ENCODE peak calls at places on chromosomes 4 and X, in eight cellular contexts. R is suprapubic skin, M is stomach, Q is breast epithelium, H is esophagus muscularis mucosa, A is HepG2, V is sigmoid colon, S is tibial nerve. U is an unnamed sample.

GRCh38 chr4:184647391-184648101 is 1.7 kb downstream of the CASP3 start:
- DNase-seq in R (no peak), M (no peak), Q (no peak), H (no peak), A (no peak), V (no peak), S (no peak), U (no peak)

GRCh38 chr4:83618431-83618830 is 82.5 kb downstream of the GPAT3 start:
- DNase-seq in R (no peak), M (peak), Q (no peak), H (no peak), A (peak), V (no peak), S (no peak), U (no peak)

GRCh38 chrX:150873616-150874015 is 24.9 kb downstream of the CD99L2 start:
- DNase-seq in R (no peak), M (peak), Q (no peak), H (no peak), A (no peak), V (peak), S (no peak), U (peak)

GRCh38 chr4:143586080-143586479 is 72.6 kb downstream of the SMARCA5 start:
- DNase-seq in R (no peak), M (no peak), Q (no peak), H (no peak), A (no peak), V (no peak), S (no peak), U (no peak)

GRCh38 chr4:77193046-77193445 is 36.0 kb downstream of the CCNG2 start:
- DNase-seq in R (no peak), M (no peak), Q (no peak), H (no peak), A (no peak), V (no peak), S (no peak), U (no peak)

GRCh38 chr4:154164931-154165839 is 326.4 kb downstream of the DCHS2 start:
- DNase-seq in R (no peak), M (no peak), Q (no peak), H (peak), A (no peak), V (no peak), S (no peak), U (peak)

GRCh38 chr4:69689530-69690111 is 36.6 kb upstream of the UGT2A1 start:
- DNase-seq in R (no peak), M (no peak), Q (no peak), H (no peak), A (peak), V (no peak), S (no peak), U (no peak)

GRCh38 chr4:38815879-38816782 is 11.5 kb upstream of the TLR1 start:
- DNase-seq in R (no peak), M (no peak), Q (no peak), H (no peak), A (no peak), V (no peak), S (no peak), U (no peak)

GRCh38 chr4:105859233-105859632 is 36.0 kb upstream of the NPNT start:
- DNase-seq in R (no peak), M (no peak), Q (no peak), H (no peak), A (peak), V (no peak), S (no peak), U (no peak)

GRCh38 chr4:53861856-53862610 is 202.4 kb downstream of the CHIC2 start:
- DNase-seq in R (no peak), M (no peak), Q (no peak), H (no peak), A (no peak), V (peak), S (peak), U (peak)

GRCh38 chrX:53704294-53704693 is 17.8 kb upstream of the HUWE1 start:
- DNase-seq in R (no peak), M (no peak), Q (no peak), H (no peak), A (no peak), V (no peak), S (no peak), U (no peak)

GRCh38 chrX:70755850-70756249 is 152.7 kb downstream of the TEX11 start:
- DNase-seq in R (no peak), M (no peak), Q (no peak), H (no peak), A (no peak), V (no peak), S (no peak), U (no peak)

GRCh38 chr4:39846135-39846534 is 131.6 kb downstream of the PDS5A start:
- DNase-seq in R (no peak), M (no peak), Q (no peak), H (no peak), A (no peak), V (no peak), S (no peak), U (no peak)

GRCh38 chr4:3407930-3408792 is 33.6 kb upstream of the HGFAC start:
- DNase-seq in R (peak), M (no peak), Q (no peak), H (no peak), A (peak), V (peak), S (no peak), U (no peak)

GRCh38 chr4:23819041-23819511 is 70.8 kb downstream of the PPARGC1A start:
- DNase-seq in R (no peak), M (no peak), Q (no peak), H (no peak), A (no peak), V (no peak), S (no peak), U (no peak)

GRCh38 chrX:147550217-147550616 is 361.5 kb upstream of the FMR1 start:
- DNase-seq in R (no peak), M (no peak), Q (no peak), H (no peak), A (peak), V (no peak), S (no peak), U (no peak)

GRCh38 chr4:182876427-182876826 is 40.8 kb downstream of the DCTD start:
- DNase-seq in R (no peak), M (no peak), Q (no peak), H (no peak), A (no peak), V (peak), S (no peak), U (peak)

GRCh38 chr4:159871141-159871540 is 768.3 kb downstream of the RAPGEF2 start:
- DNase-seq in R (no peak), M (no peak), Q (no peak), H (no peak), A (no peak), V (no peak), S (no peak), U (no peak)

GRCh38 chrX:9942086-9942485 is 25.1 kb upstream of the CLDN34 start:
- DNase-seq in R (no peak), M (no peak), Q (no peak), H (no peak), A (no peak), V (no peak), S (no peak), U (no peak)

GRCh38 chr4:71261633-71262121 is 77.1 kb upstream of the SLC4A4 start:
- DNase-seq in R (no peak), M (no peak), Q (no peak), H (no peak), A (no peak), V (no peak), S (no peak), U (no peak)

GRCh38 chr4:37803348-37803973 is 23.0 kb upstream of the PGM2 start:
- DNase-seq in R (no peak), M (no peak), Q (no peak), H (no peak), A (peak), V (no peak), S (no peak), U (no peak)

GRCh38 chr4:47471591-47471990 is 8.1 kb upstream of the COMMD8 start:
- DNase-seq in R (no peak), M (no peak), Q (no peak), H (no peak), A (peak), V (no peak), S (no peak), U (no peak)

GRCh38 chr4:20773144-20773997 is 73.1 kb downstream of the PACRGL start:
- DNase-seq in R (no peak), M (peak), Q (no peak), H (no peak), A (peak), V (peak), S (no peak), U (no peak)

GRCh38 chr4:64713256-64713840 is 304.1 kb upstream of the TECRL start:
- DNase-seq in R (no peak), M (no peak), Q (no peak), H (no peak), A (peak), V (no peak), S (no peak), U (no peak)

GRCh38 chrX:39653656-39654055 is 444.1 kb downstream of the BCOR start:
- DNase-seq in R (no peak), M (no peak), Q (no peak), H (no peak), A (no peak), V (no peak), S (no peak), U (no peak)

GRCh38 chrX:106286053-106286650 is 118.0 kb downstream of the PWWP3B start:
- DNase-seq in R (no peak), M (no peak), Q (no peak), H (no peak), A (peak), V (no peak), S (no peak), U (no peak)

GRCh38 chr4:124530464-124531077 is 182.0 kb downstream of the ANKRD50 start:
- DNase-seq in R (no peak), M (no peak), Q (no peak), H (no peak), A (peak), V (no peak), S (no peak), U (no peak)

GRCh38 chr4:23006756-23007155 is 314.0 kb downstream of the GBA3 start:
- DNase-seq in R (no peak), M (no peak), Q (no peak), H (no peak), A (no peak), V (no peak), S (no peak), U (no peak)

GRCh38 chr4:102328045-102328444 is 17.2 kb downstream of the SLC39A8 start:
- DNase-seq in R (no peak), M (no peak), Q (no peak), H (no peak), A (no peak), V (no peak), S (no peak), U (no peak)

GRCh38 chr4:7023901-7024300 is 19.3 kb upstream of the TADA2B start:
- DNase-seq in R (no peak), M (no peak), Q (no peak), H (no peak), A (no peak), V (no peak), S (no peak), U (no peak)

GRCh38 chrX:20347486-20347885 is 80.8 kb upstream of the RPS6KA3 start:
- DNase-seq in R (no peak), M (no peak), Q (no peak), H (no peak), A (no peak), V (no peak), S (no peak), U (no peak)

GRCh38 chr4:99868126-99868596 is 26.1 kb downstream of the LAMTOR3 start:
- DNase-seq in R (no peak), M (no peak), Q (no peak), H (no peak), A (no peak), V (no peak), S (no peak), U (no peak)

GRCh38 chrX:3176439-3176820 is 135.2 kb downstream of the ARSF start:
- DNase-seq in R (no peak), M (no peak), Q (no peak), H (no peak), A (no peak), V (no peak), S (no peak), U (no peak)

GRCh38 chr4:186557486-186557885 is 2.1 kb upstream of the MTNR1A start:
- DNase-seq in R (no peak), M (no peak), Q (no peak), H (no peak), A (no peak), V (no peak), S (no peak), U (no peak)
- H3K4me3 ChIP-seq in R (no peak), M (no peak), Q (no peak), H (no peak), A (no peak), V (no peak), S (no peak), U (no peak)

GRCh38 chr4:16168144-16168543 is 58.1 kb downstream of the TAPT1 start:
- DNase-seq in R (no peak), M (no peak), Q (no peak), H (no peak), A (no peak), V (no peak), S (no peak), U (no peak)

GRCh38 chr4:16171831-16172230 is 54.4 kb downstream of the TAPT1 start:
- DNase-seq in R (no peak), M (no peak), Q (no peak), H (no peak), A (no peak), V (no peak), S (no peak), U (no peak)

GRCh38 chr4:16165931-16166330 is 60.3 kb downstream of the TAPT1 start:
- DNase-seq in R (no peak), M (no peak), Q (no peak), H (no peak), A (no peak), V (no peak), S (no peak), U (no peak)

GRCh38 chr4:16169491-16169890 is 56.8 kb downstream of the TAPT1 start:
- DNase-seq in R (no peak), M (no peak), Q (no peak), H (no peak), A (no peak), V (no peak), S (no peak), U (no peak)

DNA sequence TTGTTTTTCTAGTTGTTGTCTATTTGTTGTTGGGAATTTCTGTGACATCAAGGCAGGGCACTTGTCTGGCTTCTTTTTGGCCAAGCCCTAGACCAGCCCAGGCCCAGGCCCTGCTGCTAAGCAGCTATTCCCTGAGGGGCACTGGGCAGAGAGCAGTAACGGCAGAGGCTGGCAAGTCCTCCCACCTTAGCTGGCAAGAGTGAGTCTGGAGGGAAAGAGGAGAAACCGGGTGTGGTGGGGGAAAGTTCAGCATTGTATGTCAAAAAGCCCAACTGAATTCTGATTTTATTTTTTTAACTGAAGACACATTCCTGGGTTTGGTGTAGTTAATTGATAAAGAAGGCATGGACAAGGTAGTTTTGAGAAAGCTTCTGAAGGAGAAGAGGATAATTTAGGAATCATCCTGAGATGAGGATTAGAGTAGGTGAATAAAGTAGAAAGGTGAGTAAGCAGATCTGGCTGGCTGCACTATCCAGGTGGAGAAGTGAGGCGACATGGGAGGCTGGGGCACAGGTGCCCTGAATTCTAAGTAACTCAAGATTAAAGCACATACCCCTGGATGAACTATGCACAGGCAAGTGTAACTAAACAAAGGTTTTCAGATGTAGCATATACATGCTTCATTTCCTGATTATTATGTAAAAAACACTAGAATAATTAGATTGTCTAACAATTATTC is 57.4 kb downstream of the TAPT1 start:
- DNase-seq in R (no peak), M (no peak), Q (no peak), H (no peak), A (no peak), V (no peak), S (no peak), U (no peak)
- TF ChIP-seq POLR2A in R (no peak), M (no peak), Q (no peak), H (no peak), A (no peak), V (no peak), S (no peak), U (no peak)

DNA sequence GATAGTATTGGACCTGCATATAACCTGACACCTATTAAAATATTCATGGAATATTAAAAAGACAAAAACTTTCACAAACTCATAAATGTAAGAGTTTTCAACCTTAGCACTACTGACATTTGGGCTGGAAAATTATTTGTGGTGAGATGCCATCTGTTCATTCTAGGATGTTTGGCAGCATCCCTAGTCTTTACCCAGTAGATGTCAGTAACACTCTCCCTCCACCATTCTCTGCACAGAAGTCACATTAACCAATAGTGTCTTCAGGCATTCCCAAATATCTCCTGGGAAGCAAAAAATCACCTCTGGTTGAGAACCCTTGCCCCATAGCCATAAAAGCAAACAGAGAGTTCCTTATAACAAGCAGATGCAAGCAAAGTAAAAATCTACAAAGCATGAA is 41.4 kb upstream of the NDST4 start:
- DNase-seq in R (no peak), M (no peak), Q (no peak), H (no peak), A (no peak), V (no peak), S (no peak), U (no peak)
- TF ChIP-seq CTCF in R (no peak), M (no peak), Q (no peak), H (no peak), A (no peak), V (no peak), S (no peak), U (no peak)

GRCh38 chrX:129980043-129980442 is 2.4 kb upstream of the BCORL1 start:
- DNase-seq in R (no peak), M (peak), Q (no peak), H (no peak), A (no peak), V (peak), S (no peak), U (no peak)

GRCh38 chrX:129981207-129981553 is 1.3 kb upstream of the BCORL1 start:
- DNase-seq in R (no peak), M (no peak), Q (no peak), H (no peak), A (no peak), V (no peak), S (no peak), U (no peak)

GRCh38 chrX:129979207-129979920 is 3.1 kb upstream of the BCORL1 start:
- DNase-seq in R (no peak), M (no peak), Q (no peak), H (no peak), A (no peak), V (peak), S (no peak), U (no peak)

GRCh38 chrX:129981752-129982299 is 609 bp upstream of the BCORL1 start:
- DNase-seq in R (no peak), M (no peak), Q (no peak), H (no peak), A (no peak), V (no peak), S (no peak), U (no peak)

DNA sequence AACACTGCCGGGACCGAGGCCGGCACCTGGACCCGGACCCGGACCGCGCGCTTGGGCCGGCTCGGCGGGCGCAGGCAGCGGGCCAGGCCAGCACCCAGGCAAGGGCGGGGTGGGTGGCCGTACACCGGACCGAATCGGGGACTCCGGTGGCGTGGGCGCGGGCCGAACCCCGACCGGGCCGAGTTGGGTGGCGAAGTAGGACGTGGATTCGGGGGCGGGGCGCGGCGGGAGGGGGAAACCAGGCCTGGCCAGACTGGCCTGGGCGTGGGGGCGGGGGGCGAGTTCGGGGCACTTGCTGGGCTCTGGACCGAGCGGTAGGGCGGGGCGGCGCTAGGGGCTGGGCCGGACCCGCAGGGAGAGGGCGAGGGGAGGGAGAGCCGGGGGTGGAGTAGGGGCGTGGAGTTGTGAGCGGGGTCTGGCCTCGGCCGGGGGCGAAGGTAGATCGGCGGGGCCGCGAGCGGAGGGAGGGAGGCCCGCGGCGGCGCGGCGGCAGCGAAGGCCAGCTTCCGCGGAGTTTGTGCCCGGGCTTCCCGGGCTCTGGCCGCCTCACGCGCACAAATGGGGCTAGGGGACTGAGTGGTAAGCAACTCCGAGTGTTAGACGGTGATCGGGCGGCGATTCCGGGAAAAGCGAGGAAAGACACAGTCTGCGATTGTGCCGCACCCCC is 1.8 kb upstream of the BCORL1 start:
- DNase-seq in R (no peak), M (peak), Q (no peak), H (no peak), A (peak), V (peak), S (peak), U (no peak)
- H3K4me3 ChIP-seq in R (no peak), M (peak), Q (no peak), H (no peak), A (no peak), V (no peak), S (no peak), U (peak)

GRCh38 chrX:101393530-101394305 is 2.9 kb downstream of the RPL36A start:
- DNase-seq in R (no peak), M (no peak), Q (no peak), H (no peak), A (no peak), V (no peak), S (no peak), U (no peak)
- TF ChIP-seq POLR2A in R (no peak), M (no peak), Q (no peak), H (no peak), A (no peak), V (no peak), S (no peak), U (no peak)

DNA sequence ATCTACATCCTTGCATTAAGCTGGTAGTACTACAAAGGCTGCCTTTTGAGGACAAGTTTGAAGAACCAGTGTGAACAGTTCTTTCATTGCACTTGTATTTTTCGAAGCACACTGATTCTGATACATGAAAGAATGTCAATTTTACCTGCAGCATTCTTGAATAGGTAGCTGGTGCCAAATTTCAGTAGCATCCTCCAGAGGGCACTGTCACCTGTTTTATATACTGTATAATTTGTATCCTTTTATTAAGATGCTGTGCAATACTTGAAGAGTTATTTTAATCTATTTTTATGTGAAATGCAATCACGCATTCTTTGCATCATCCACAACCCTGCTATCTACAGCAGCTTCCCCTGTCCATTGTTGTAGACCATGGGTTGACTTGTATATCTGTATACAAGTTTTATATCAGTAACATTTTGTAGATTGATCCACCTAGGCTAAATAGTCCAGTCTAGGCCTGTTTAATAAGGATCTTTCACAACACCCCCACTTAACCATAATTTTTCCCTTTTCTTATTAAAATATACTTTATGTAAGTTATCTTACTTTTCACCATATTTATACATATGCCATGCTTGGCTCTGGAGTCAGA is 325.7 kb downstream of the PCDH7 start:
- DNase-seq in R (no peak), M (peak), Q (no peak), H (no peak), A (no peak), V (no peak), S (no peak), U (no peak)
- TF ChIP-seq CTCF in R (peak), M (no peak), Q (no peak), H (peak), A (peak), V (no peak), S (no peak), U (no peak)

U was measured in lower leg skin.